ENCODE peak calls at places on chromosomes 2 and 18, in ten cellular contexts. P is NCI-H1105, L is SK-N-DZ, A is Peyer's patch, E is kidney epithelial cell, N is Panc1, D is A549, U is Caki2, T is H54, Z is HEK293T. X is an unnamed sample.

GRCh38 chr18:76405761-76406356 is 89.2 kb downstream of the ZNF516 start:
- DNase-seq in P (no peak), L (peak; percentile 38), A (peak; percentile 69), E (no peak), N (no peak), D (peak; percentile 43), U (no peak), T (no peak), Z (peak; percentile 8), X (peak; percentile 46)

GRCh38 chr2:230904856-230905447 is 20.1 kb downstream of the GPR55 start:
- DNase-seq in P (no peak), L (no peak), A (peak; percentile 36), E (no peak), N (no peak), D (no peak), U (no peak), T (no peak), Z (no peak), X (no peak)

GRCh38 chr18:65751145-65752085 is 603 bp downstream of the CDH7 start:
- DNase-seq in P (peak; percentile 50), L (peak; percentile 25), A (no peak), E (no peak), N (no peak), D (no peak), U (no peak), T (no peak), Z (no peak), X (peak; percentile 48)

GRCh38 chr18:69944434-69944833 is 3.2 kb downstream of the CD226 start:
- DNase-seq in P (no peak), L (no peak), A (no peak), E (no peak), N (no peak), D (no peak), U (no peak), T (no peak), Z (no peak), X (no peak)

GRCh38 chr2:8889978-8890377 is 52.6 kb upstream of the KIDINS220 start:
- DNase-seq in P (no peak), L (no peak), A (no peak), E (no peak), N (no peak), D (no peak), U (no peak), T (no peak), Z (no peak), X (no peak)

GRCh38 chr2:151523825-151524224 is 114.1 kb downstream of the RIF1 start:
- DNase-seq in P (no peak), L (no peak), A (no peak), E (no peak), N (no peak), D (no peak), U (no peak), T (no peak), Z (no peak), X (no peak)

GRCh38 chr2:46574457-46575354 is 95.3 kb downstream of the TMEM247 start:
- DNase-seq in P (no peak), L (no peak), A (no peak), E (no peak), N (no peak), D (no peak), U (no peak), T (no peak), Z (no peak), X (no peak)

GRCh38 chr2:80303006-80303741 is 1.4 kb downstream of the LRRTM1 start:
- DNase-seq in P (no peak), L (peak; percentile 50), A (no peak), E (no peak), N (no peak), D (no peak), U (no peak), T (no peak), Z (no peak), X (peak; percentile 66)

GRCh38 chr2:233740875-233741274 is 12.0 kb downstream of the UGT1A3 start:
- DNase-seq in P (no peak), L (no peak), A (no peak), E (no peak), N (no peak), D (no peak), U (no peak), T (no peak), Z (no peak), X (no peak)

GRCh38 chr18:80035997-80036396 is 1.8 kb downstream of the RBFA start:
- DNase-seq in P (no peak), L (no peak), A (no peak), E (no peak), N (no peak), D (no peak), U (no peak), T (no peak), Z (no peak), X (peak; percentile 18)

GRCh38 chr18:78547817-78548216 is 431.8 kb upstream of the SALL3 start:
- DNase-seq in P (no peak), L (no peak), A (no peak), E (no peak), N (no peak), D (no peak), U (no peak), T (no peak), Z (no peak), X (no peak)

GRCh38 chr2:201127570-201127969 is 11.6 kb downstream of the CFLAR start:
- DNase-seq in P (no peak), L (no peak), A (no peak), E (no peak), N (no peak), D (no peak), U (peak; percentile 88), T (no peak), Z (no peak), X (no peak)

GRCh38 chr2:96316999-96317398 is 8.1 kb upstream of the ITPRIPL1 start:
- DNase-seq in P (no peak), L (no peak), A (no peak), E (no peak), N (no peak), D (no peak), U (no peak), T (no peak), Z (no peak), X (no peak)

GRCh38 chr18:22858121-22858520 is 75.0 kb upstream of the RBBP8 start:
- DNase-seq in P (peak; percentile 32), L (no peak), A (no peak), E (no peak), N (no peak), D (no peak), U (no peak), T (no peak), Z (no peak), X (no peak)

X was measured in NCI-H82.